ENCODE peak calls at places on chromosomes 7 and 10, in nine cellular contexts. M is Kasumi-1; G is NCI-H345; P is progenitor cell of endocrine pancreas; N is H7; T is T1000; U is heart right ventricle; L is stimulated activated CD8-positive, alpha-beta memory T cell treated with anti-CD3 and anti-CD28 coated beads, Interleukin-4, amount 100 ng/mL, for 4 hours; D is AG08396. Z is an unnamed sample.

GRCh38 chr7:149883452-149883861 is 9.7 kb downstream of the ATP6V0E2 start:
- DNase-seq in M (peak; percentile 79), G (peak; percentile 53), P (no peak), N (peak; percentile 85), T (no peak), U (peak; percentile 58), L (no peak), D (peak; percentile 54), Z (peak; percentile 80)

GRCh38 chr7:129514683-129515082 is 12.4 kb downstream of the SMKR1 start:
- DNase-seq in M (no peak), G (no peak), P (no peak), N (peak; percentile 66), T (peak; percentile 9), U (no peak), L (no peak), D (peak; percentile 51), Z (no peak)

GRCh38 chr10:44352316-44353127 is 32.4 kb downstream of the CXCL12 start:
- DNase-seq in M (peak; percentile 22), G (no peak), P (no peak), N (no peak), T (no peak), U (peak; percentile 60), L (no peak), D (peak; percentile 77), Z (no peak)

GRCh38 chr10:27100800-27101347 is 580 bp upstream of the ANKRD26 start:
- DNase-seq in M (no peak), G (no peak), P (no peak), N (no peak), T (no peak), U (no peak), L (no peak), D (no peak), Z (no peak)

GRCh38 chr7:23893942-23894890 is 184.2 kb downstream of the STK31 start:
- DNase-seq in M (peak; percentile 15), G (no peak), P (no peak), N (no peak), T (no peak), U (no peak), L (peak; percentile 5), D (no peak), Z (no peak)

GRCh38 chr10:112952282-112952991 is 2.4 kb downstream of the TCF7L2 start:
- DNase-seq in M (no peak), G (no peak), P (no peak), N (peak; percentile 65), T (no peak), U (no peak), L (no peak), D (peak; percentile 37), Z (no peak)

GRCh38 chr10:78377362-78377761 is 343.7 kb downstream of the RPS24 start:
- DNase-seq in M (no peak), G (peak; percentile 86), P (no peak), N (peak; percentile 56), T (peak; percentile 44), U (no peak), L (no peak), D (no peak), Z (no peak)

GRCh38 chr10:48594799-48595198 is 10.1 kb downstream of the ARHGAP22 start:
- DNase-seq in M (no peak), G (peak; percentile 94), P (no peak), N (peak; percentile 74), T (no peak), U (no peak), L (no peak), D (no peak), Z (no peak)

GRCh38 chr7:47217086-47217485 is 364.8 kb downstream of the TNS3 start:
- DNase-seq in M (no peak), G (no peak), P (no peak), N (no peak), T (no peak), U (no peak), L (no peak), D (no peak), Z (no peak)

GRCh38 chr10:100303724-100304319 is 17.3 kb upstream of the BLOC1S2 start:
- DNase-seq in M (peak; percentile 85), G (peak; percentile 36), P (no peak), N (peak; percentile 61), T (no peak), U (no peak), L (no peak), D (peak; percentile 39), Z (no peak)

GRCh38 chr7:100584677-100585510 is 1.0 kb downstream of the LRCH4 start:
- DNase-seq in M (no peak), G (peak; percentile 28), P (peak; percentile 39), N (peak; percentile 90), T (no peak), U (peak; percentile 69), L (no peak), D (peak; percentile 75), Z (no peak)

GRCh38 chr7:6227294-6227846 is 45.1 kb downstream of the CYTH3 start:
- DNase-seq in M (no peak), G (peak; percentile 20), P (no peak), N (no peak), T (no peak), U (peak; percentile 75), L (no peak), D (no peak), Z (no peak)

GRCh38 chr10:329361-330099 is 194.3 kb downstream of the ZMYND11 start:
- DNase-seq in M (peak; percentile 95), G (peak; percentile 32), P (no peak), N (peak; percentile 51), T (peak; percentile 62), U (peak; percentile 83), L (no peak), D (peak; percentile 92), Z (peak; percentile 55)

GRCh38 chr7:158410720-158411119 is 176.9 kb downstream of the PTPRN2 start:
- DNase-seq in M (no peak), G (no peak), P (no peak), N (peak; percentile 43), T (no peak), U (no peak), L (no peak), D (no peak), Z (no peak)

GRCh38 chr10:98258683-98259454 is 9.1 kb downstream of the LOXL4 start:
- DNase-seq in M (no peak), G (no peak), P (no peak), N (peak; percentile 28), T (no peak), U (no peak), L (no peak), D (no peak), Z (no peak)

GRCh38 chr7:125878235-125878928 is 948.8 kb upstream of the POT1 start:
- DNase-seq in M (no peak), G (no peak), P (no peak), N (no peak), T (no peak), U (no peak), L (no peak), D (no peak), Z (no peak)